ENCODE peak calls at places on chromosomes 16 and 17, in four cellular contexts. R is right atrium auricular region, H is dorsolateral prefrontal cortex, P is psoas muscle. Y is an unnamed sample.

GRCh38 chr17:6930754-6931153 is 65.1 kb upstream of the ALOX12 start:
- DNase-seq in R (no peak), H (no peak), P (no peak), Y (no peak)

GRCh38 chr17:31631759-31632158 is 227.3 kb downstream of the COPRS start:
- DNase-seq in R (peak; percentile 9), H (no peak), P (no peak), Y (no peak)

GRCh38 chr16:5633845-5634440 is 536.3 kb upstream of the EEF2KMT start:
- DNase-seq in R (no peak), H (no peak), P (no peak), Y (no peak)

GRCh38 chr17:17797119-17797809 is 39.5 kb downstream of the SREBF1 start:
- DNase-seq in R (no peak), H (no peak), P (no peak), Y (no peak)

GRCh38 chr16:79535130-79535529 is 65.4 kb downstream of the MAF start:
- DNase-seq in R (no peak), H (no peak), P (no peak), Y (no peak)

GRCh38 chr16:27572711-27573110 is 22.8 kb downstream of the KATNIP start:
- DNase-seq in R (no peak), H (no peak), P (no peak), Y (no peak)

GRCh38 chr17:36144014-36144413 is 32.4 kb downstream of the TBC1D3B start:
- DNase-seq in R (no peak), H (no peak), P (no peak), Y (no peak)

GRCh38 chr17:77145635-77146632 is 5.2 kb downstream of the SEC14L1 start:
- DNase-seq in R (peak; percentile 84), H (peak; percentile 43), P (peak; percentile 69), Y (no peak)

GRCh38 chr17:72457712-72458111 is 336.9 kb downstream of the SOX9 start:
- DNase-seq in R (no peak), H (no peak), P (no peak), Y (no peak)

GRCh38 chr17:72456026-72456569 is 335.3 kb downstream of the SOX9 start:
- DNase-seq in R (no peak), H (no peak), P (no peak), Y (no peak)

GRCh38 chr17:72452286-72453173 is 331.7 kb downstream of the SOX9 start:
- DNase-seq in R (no peak), H (no peak), P (no peak), Y (no peak)

GRCh38 chr17:72455562-72455961 is 334.7 kb downstream of the SOX9 start:
- DNase-seq in R (no peak), H (no peak), P (no peak), Y (no peak)

GRCh38 chr17:72454342-72454741 is 333.5 kb downstream of the SOX9 start:
- DNase-seq in R (no peak), H (no peak), P (no peak), Y (no peak)
- H3K27ac ChIP-seq in R (no peak overlapping the region), H (no peak overlapping the region), P (no peak overlapping the region), Y (no peak overlapping the region)

DNA sequence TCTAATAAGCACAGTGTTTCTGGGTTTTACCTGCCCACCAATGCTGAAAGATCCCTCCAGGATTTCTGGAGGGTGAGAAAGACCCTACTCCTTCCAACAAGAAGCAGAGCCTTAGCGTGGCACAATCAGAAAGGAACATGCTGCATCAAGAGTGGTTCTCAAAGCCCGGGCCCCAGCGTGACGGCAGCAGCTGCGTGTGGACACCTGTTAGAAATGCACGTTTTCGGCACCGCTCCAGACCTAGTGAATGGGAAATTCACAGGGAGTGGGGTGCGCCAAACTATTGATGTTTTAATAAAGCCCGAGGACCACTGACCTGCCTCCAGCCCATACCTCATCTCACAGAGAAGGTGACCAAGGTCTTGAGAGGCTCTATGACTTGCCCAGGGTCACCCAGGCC is 55.8 kb downstream of the PECAM1 start:
- DNase-seq in R (no peak), H (no peak), P (no peak), Y (no peak)
- H3K27ac ChIP-seq in R (peak overlapping the region; percentile 21), H (no peak overlapping the region), P (peak overlapping the region; percentile 10), Y (no peak overlapping the region)

GRCh38 chr17:48565024-48565558 is 13.1 kb downstream of the HOXB4 start:
- DNase-seq in R (no peak), H (no peak), P (no peak), Y (no peak)

GRCh38 chr17:48562934-48563333 is 15.2 kb downstream of the HOXB4 start:
- DNase-seq in R (no peak), H (no peak), P (no peak), Y (no peak)

GRCh38 chr17:48563385-48563838 is 14.7 kb downstream of the HOXB4 start:
- DNase-seq in R (no peak), H (no peak), P (no peak), Y (no peak)

GRCh38 chr17:48564200-48565023 is 13.7 kb downstream of the HOXB4 start:
- DNase-seq in R (no peak), H (no peak), P (no peak), Y (no peak)

DNA sequence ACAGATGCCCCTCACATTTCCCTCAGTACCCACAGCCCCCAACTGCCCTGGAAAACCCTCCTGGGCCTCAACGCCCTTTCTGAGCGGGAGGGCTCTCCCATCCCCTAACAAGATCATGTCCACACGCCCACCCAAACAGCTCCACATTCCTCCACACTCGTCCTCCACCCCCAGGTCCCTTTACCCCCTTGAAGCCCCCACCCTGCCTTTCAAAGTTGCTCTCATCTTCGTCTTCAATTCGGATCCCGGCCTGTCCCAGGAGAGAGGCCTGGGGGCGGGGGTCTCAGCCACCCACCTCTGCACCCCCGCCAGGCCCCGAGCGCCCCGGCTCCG is 14.3 kb downstream of the HOXB4 start:
- DNase-seq in R (no peak), H (no peak), P (no peak), Y (no peak)
- H3K27ac ChIP-seq in R (no peak overlapping the region), H (no peak overlapping the region), P (peak overlapping the region; percentile 21), Y (no peak overlapping the region)

GRCh38 chr17:78344666-78345065 is 15.2 kb downstream of the SOCS3 start:
- DNase-seq in R (no peak), H (no peak), P (no peak), Y (no peak)

GRCh38 chr17:78341559-78342437 is 18.1 kb downstream of the SOCS3 start:
- DNase-seq in R (no peak), H (peak; percentile 59), P (peak; percentile 84), Y (peak; percentile 64)

GRCh38 chr17:78343433-78344201 is 16.3 kb downstream of the SOCS3 start:
- DNase-seq in R (no peak), H (no peak), P (no peak), Y (no peak)

GRCh38 chr17:78342438-78343098 is 17.3 kb downstream of the SOCS3 start:
- DNase-seq in R (no peak), H (no peak), P (peak; percentile 78), Y (no peak)

DNA sequence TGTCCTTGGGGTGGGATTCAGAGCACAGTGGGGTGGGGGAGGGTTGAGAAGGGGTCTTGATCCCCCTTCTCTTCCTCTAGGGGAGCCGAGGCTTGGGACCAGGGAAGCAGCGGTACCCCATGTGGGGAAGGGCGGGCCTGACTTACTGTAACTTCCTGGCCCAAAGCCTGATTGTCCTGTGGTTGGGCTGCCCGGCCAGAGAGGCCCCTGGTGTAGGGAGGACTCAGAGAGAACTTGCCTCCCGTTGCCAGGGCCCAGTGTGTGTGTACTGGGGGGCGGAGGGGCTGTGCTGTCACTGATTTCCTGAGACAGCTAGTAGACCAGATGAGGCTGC is 16.8 kb downstream of the SOCS3 start:
- DNase-seq in R (peak; percentile 89), H (no peak), P (peak; percentile 83), Y (no peak)
- H3K27ac ChIP-seq in R (peak overlapping the region; percentile 91), H (peak overlapping the region; percentile 89), P (peak overlapping the region; percentile 98), Y (peak overlapping the region; percentile 79)

GRCh38 chr16:50372611-50373344 is 4.0 kb upstream of the BRD7 start:
- DNase-seq in R (no peak), H (no peak), P (peak; percentile 42), Y (peak; percentile 21)
- H3K27ac ChIP-seq in R (peak overlapping the region; percentile 42), H (peak overlapping the region; percentile 37), P (peak overlapping the region; percentile 48), Y (peak overlapping the region; percentile 72)

GRCh38 chr17:66192378-66192687 is 400 bp upstream of the CEP112 start:
- DNase-seq in R (no peak), H (no peak), P (no peak), Y (no peak)
- H3K27ac ChIP-seq in R (peak overlapping the region; percentile 77), H (peak overlapping the region; percentile 60), P (peak overlapping the region; percentile 81), Y (no peak overlapping the region)

GRCh38 chr17:20998571-20999043 is 44.2 kb downstream of the USP22 start:
- DNase-seq in R (no peak), H (no peak), P (no peak), Y (no peak)

GRCh38 chr17:20997711-20998570 is 44.9 kb downstream of the USP22 start:
- DNase-seq in R (no peak), H (no peak), P (peak; percentile 19), Y (no peak)

GRCh38 chr17:20995873-20996723 is 46.7 kb downstream of the USP22 start:
- DNase-seq in R (no peak), H (no peak), P (no peak), Y (no peak)

GRCh38 chr17:20995164-20995872 is 47.5 kb downstream of the USP22 start:
- DNase-seq in R (no peak), H (no peak), P (no peak), Y (no peak)

DNA sequence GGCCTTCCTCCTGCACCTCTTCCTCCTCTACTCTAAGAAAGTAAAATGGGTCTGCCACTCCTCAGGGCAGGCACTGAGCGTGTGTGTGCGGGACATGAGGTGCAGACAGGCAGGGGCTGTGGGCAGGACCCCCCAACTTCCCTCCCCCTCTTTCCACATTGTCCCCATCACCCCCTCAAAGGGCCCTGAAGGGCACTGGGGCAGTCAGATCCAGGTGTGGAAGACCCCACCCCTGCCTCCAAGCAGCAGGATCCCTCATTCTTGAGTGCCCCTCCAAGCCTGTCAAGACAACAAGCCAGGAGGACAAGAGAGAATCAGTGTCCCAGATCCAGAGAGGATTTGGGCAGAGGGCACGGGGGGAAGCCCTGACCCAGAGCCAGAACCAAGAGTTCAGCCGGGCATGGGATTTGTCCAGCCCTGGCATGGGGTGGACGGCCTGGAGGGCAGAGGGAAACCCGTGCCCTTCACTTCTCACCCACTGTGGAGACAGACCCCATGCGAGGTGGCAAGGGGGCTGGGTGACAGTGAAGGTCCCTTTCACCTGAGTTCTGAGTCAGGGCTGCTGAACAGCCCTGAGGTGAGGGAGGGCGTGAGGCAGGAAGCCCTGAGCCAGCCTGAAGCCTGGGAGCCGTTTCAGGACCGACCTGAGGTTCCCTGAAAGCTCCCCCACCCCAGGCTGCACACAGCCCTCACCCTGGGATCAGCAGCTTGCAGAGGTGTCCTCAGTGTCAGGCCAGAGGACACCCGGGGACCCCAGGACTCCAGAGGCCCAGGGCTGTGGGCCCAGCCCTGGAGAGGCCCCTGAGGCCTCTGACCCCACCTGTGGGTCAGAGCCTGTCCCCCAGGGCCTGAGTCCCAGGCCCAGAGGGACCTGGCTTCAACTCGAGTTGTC is 45.8 kb downstream of the USP22 start:
- DNase-seq in R (no peak), H (no peak), P (no peak), Y (no peak)
- H3K27ac ChIP-seq in R (no peak overlapping the region), H (peak overlapping the region; percentile 94), P (no peak overlapping the region), Y (peak overlapping the region; percentile 98)